ENCODE peak calls at places on chromosomes 3 and 15, in six cellular contexts. O is H9; F is mesendoderm; U is endothelial cell of umbilical vein; A is upper lobe of right lung; R is CD8-positive, alpha-beta T cell. Z is an unnamed sample. For H3K27me3, the result is how much of the 10 kb centered on the place peaks cover.

GRCh38 chr3:49790626-49791411 is 4.5 kb upstream of the IP6K1 start:
- DNase-seq in O (no peak), F (no peak), U (no peak), A (no peak), R (no peak), Z (no peak)

GRCh38 chr3:160376681-160377080 is 22.3 kb downstream of the IFT80 start:
- DNase-seq in O (no peak), F (no peak), U (no peak), A (no peak), R (no peak), Z (no peak)

GRCh38 chr3:57952208-57952631 is 56.0 kb upstream of the FLNB start:
- DNase-seq in O (peak), F (peak), U (peak), A (peak), R (no peak), Z (no peak)

GRCh38 chr15:96327155-96327741 is 3.3 kb upstream of the NR2F2 start:
- DNase-seq in O (peak), F (peak), U (peak), A (no peak), R (no peak), Z (no peak)

GRCh38 chr15:55774113-55774970 is 31.4 kb upstream of the PRTG start:
- DNase-seq in O (peak), F (peak), U (peak), A (no peak), R (peak), Z (no peak)

GRCh38 chr15:64134322-64134829 is 17.2 kb upstream of the SNX22 start:
- DNase-seq in O (no peak), F (no peak), U (no peak), A (peak), R (no peak), Z (no peak)

GRCh38 chr15:48112242-48112641 is 8.5 kb upstream of the SLC24A5 start:
- DNase-seq in O (peak), F (peak), U (peak), A (no peak), R (no peak), Z (no peak)

GRCh38 chr3:152323834-152324233 is 55.1 kb downstream of the MBNL1 start:
- DNase-seq in O (no peak), F (no peak), U (peak), A (no peak), R (no peak), Z (no peak)

GRCh38 chr3:167653750-167654149 is at the start of gene WDR49:
- DNase-seq in O (peak), F (peak), U (peak), A (no peak), R (no peak), Z (no peak)

GRCh38 chr3:111506435-111506834 is 35.6 kb upstream of the CD96 start:
- DNase-seq in O (no peak), F (no peak), U (no peak), A (no peak), R (no peak), Z (no peak)

GRCh38 chr3:158106773-158107461 is 697 bp upstream of the SHOX2 start:
- DNase-seq in O (peak), F (peak), U (peak), A (no peak), R (no peak), Z (no peak)

GRCh38 chr3:134617608-134618472 is 33.0 kb downstream of the KY start:
- DNase-seq in O (peak), F (no peak), U (no peak), A (no peak), R (no peak), Z (no peak)

GRCh38 chr3:49806838-49807237 is 3.8 kb downstream of the INKA1 start:
- DNase-seq in O (no peak), F (no peak), U (peak), A (no peak), R (no peak), Z (no peak)

GRCh38 chr3:107877936-107878335 is 212.9 kb downstream of the CD47 start:
- DNase-seq in O (no peak), F (no peak), U (no peak), A (no peak), R (no peak), Z (no peak)

GRCh38 chr3:170809975-170810357 is 60.0 kb downstream of the RPL22L1 start:
- DNase-seq in O (no peak), F (no peak), U (peak), A (no peak), R (no peak), Z (no peak)

GRCh38 chr3:2354702-2355101 is 256.0 kb downstream of the CNTN4 start:
- DNase-seq in O (peak), F (peak), U (no peak), A (no peak), R (no peak), Z (no peak)

DNA sequence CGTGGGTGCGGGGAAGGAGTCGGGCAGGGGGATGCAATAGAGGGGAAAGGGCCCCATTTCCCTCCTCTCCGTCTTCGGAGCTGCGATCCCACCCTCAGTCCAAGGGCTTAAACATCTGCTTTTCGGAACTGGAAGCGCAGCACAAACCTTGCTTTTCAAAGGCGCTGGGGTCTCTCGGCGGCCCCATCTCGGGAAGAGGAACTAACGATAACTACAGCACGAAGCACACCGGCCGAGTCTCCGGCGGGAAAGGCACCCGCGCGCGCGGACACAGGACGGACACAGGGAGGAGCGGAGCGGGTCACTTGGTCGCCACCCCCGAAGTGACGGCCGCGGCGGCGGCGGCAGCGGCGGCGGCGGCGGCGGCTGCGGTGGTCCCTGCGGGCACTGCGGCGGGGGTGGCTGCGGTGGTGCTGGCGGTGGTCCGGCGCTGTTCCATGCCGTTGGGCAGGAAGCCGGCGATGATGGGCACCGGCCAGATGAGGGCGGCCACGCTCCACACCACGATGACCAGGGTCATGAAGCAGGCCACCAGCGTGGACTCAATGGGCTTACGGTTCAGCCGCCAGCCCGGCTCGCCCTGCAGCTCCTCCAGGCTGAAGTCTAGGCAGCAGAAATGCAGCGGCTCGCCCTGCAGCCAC is 1.1 kb downstream of the TMEM158 start:
- DNase-seq in O (peak), F (peak), U (peak), A (peak), R (no peak), Z (no peak)
- H3K27me3 ChIP-seq in O (under half), F (under half), U (under half), A (under half), R (under half), Z (half or more)

DNA sequence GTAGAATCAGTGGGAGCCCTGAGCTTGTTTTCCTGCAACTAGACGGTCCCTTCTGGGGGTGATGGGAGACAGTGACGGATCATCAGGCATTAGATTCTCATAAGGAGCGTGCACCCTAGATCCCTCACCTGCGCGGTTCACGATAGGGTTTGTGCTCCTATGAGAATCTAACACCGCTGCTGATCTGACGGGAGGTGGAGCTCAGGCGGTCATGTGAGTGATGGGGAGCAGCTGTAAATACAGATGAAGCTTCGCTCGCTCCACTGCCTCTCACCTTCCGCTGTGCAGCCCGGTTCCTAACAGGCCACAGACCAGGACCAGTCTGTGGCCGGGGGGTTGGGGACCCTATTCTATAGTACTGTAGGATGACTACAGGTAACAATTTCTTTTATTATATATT is 154.7 kb downstream of the CHSY1 start:
- DNase-seq in O (no peak), F (no peak), U (no peak), A (no peak), R (no peak), Z (no peak)
- H3K27me3 ChIP-seq in O (under half), F (under half), U (under half), A (under half), R (under half), Z (under half)

DNA sequence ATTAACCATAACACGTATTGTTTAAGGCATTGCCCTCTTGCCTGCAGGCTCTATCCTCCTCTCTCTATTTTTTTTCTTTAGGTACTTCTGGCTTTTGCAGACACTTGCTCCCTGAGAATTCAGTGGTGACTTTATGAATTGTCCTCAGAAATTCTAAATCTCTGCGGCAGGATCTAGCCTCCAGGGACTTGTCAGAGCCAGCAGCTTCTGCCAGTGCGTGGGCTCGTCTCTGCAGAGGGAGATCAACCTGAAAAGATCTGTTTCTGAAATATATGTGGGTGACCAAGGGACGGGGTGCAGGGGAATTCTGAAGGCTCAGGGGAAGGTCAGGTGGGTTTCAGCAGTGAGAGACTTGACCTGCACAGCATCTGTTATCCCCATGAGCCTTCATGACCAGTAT is 326.1 kb upstream of the LRRFIP2 start:
- DNase-seq in O (no peak), F (no peak), U (no peak), A (no peak), R (no peak), Z (no peak)
- H3K27me3 ChIP-seq in O (under half), F (under half), U (under half), A (under half), R (under half), Z (under half)

DNA sequence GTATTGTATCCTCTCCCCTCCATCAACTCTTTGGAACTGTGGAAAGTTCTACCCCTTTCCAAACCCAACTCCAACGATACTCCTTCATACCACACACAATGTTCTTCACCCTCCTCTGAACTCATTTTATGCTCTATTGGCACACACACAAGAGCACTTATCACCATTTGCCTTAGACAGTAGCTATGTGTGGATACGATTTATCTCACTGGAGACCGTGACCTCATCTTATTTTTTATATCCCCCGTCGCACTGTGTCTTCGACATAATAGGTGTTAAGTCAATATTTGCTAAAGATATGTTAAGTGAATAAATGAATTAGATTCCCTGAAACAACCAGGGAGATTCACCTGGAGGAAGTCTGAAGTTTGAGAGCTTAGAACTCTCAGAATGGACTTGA is 316.6 kb upstream of the PROK2 start:
- DNase-seq in O (no peak), F (no peak), U (no peak), A (no peak), R (no peak), Z (no peak)
- H3K27me3 ChIP-seq in O (under half), F (under half), U (under half), A (under half), R (under half), Z (under half)

GRCh38 chr15:68433551-68433950 is 1.6 kb upstream of the ITGA11 start:
- DNase-seq in O (no peak), F (no peak), U (no peak), A (no peak), R (no peak), Z (no peak)

GRCh38 chr15:68431037-68431791 is 749 bp downstream of the ITGA11 start:
- DNase-seq in O (peak), F (peak), U (no peak), A (no peak), R (no peak), Z (no peak)

GRCh38 chr15:68432665-68433064 is 702 bp upstream of the ITGA11 start:
- DNase-seq in O (peak), F (no peak), U (no peak), A (no peak), R (no peak), Z (no peak)

GRCh38 chr15:68430471-68431036 is 1.4 kb downstream of the ITGA11 start:
- DNase-seq in O (peak), F (no peak), U (no peak), A (no peak), R (no peak), Z (no peak)

GRCh38 chr15:68431792-68432401 is at the start of gene ITGA11:
- DNase-seq in O (peak), F (peak), U (peak), A (peak), R (no peak), Z (no peak)
- H3K27me3 ChIP-seq in O (under half), F (under half), U (half or more), A (under half), R (under half), Z (under half)

Z was measured in CD4-positive, alpha-beta T cell.